ENCODE peak calls at places on chromosomes 4 and X, in six cellular contexts. J is mammary epithelial cell, U is MG63, E is fibroblast of lung, Z is lower lobe of right lung, W is heart right ventricle. G is an unnamed sample.
A peak's percentile ranks its signal among the peaks of the same experiment; 100 is the strongest.

GRCh38 chrX:32868524-32868895 is 342.8 kb downstream of the DMD start:
- DNase-seq in U (no peak), E (no peak), Z (no peak), W (no peak), J (no peak), G (no peak)

GRCh38 chr4:163173713-163174112 is 7.0 kb upstream of the NAF1 start:
- DNase-seq in E (no peak), Z (no peak), U (no peak), J (no peak), W (no peak), G (no peak)

GRCh38 chr4:160492181-160492580 is 1389.3 kb downstream of the RAPGEF2 start:
- DNase-seq in U (no peak), W (no peak), E (no peak), Z (no peak), J (no peak), G (no peak)

GRCh38 chrX:113644426-113644825 is 803.8 kb upstream of the AMOT start:
- DNase-seq in U (no peak), W (no peak), E (no peak), J (peak; percentile 52), Z (no peak), G (no peak)

GRCh38 chrX:154057790-154058189 is 38.1 kb upstream of the IRAK1 start:
- DNase-seq in W (no peak), J (no peak), E (no peak), Z (no peak), U (no peak), G (no peak)

GRCh38 chr4:76585897-76586360 is 150.9 kb downstream of the SHROOM3 start:
- DNase-seq in Z (peak; percentile 92), E (no peak), J (peak; percentile 95), W (peak; percentile 77), U (peak; percentile 29), G (peak; percentile 79)

GRCh38 chr4:8939160-8939855 is 67.7 kb upstream of the HMX1 start:
- DNase-seq in J (no peak), Z (no peak), E (no peak), U (no peak), W (no peak), G (no peak)

GRCh38 chr4:123524958-123525628 is 128.5 kb downstream of the SPRY1 start:
- DNase-seq in J (no peak), E (peak; percentile 81), Z (no peak), U (no peak), W (no peak), G (no peak)

GRCh38 chr4:13378973-13379759 is 105.0 kb downstream of the RAB28 start:
- DNase-seq in J (no peak), W (no peak), E (no peak), U (no peak), Z (no peak), G (no peak)

GRCh38 chrX:34656842-34657780 is at the start of gene TMEM47:
- DNase-seq in W (peak; percentile 73), E (peak; percentile 72), U (peak; percentile 77), J (peak; percentile 69), Z (peak; percentile 72), G (peak; percentile 80)

GRCh38 chr4:71857713-71858451 is 74.0 kb upstream of the GC start:
- DNase-seq in W (no peak), Z (no peak), E (no peak), U (no peak), J (no peak), G (no peak)

GRCh38 chrX:23826653-23827052 is 43.7 kb downstream of the SAT1 start:
- DNase-seq in E (no peak), J (no peak), W (no peak), Z (no peak), U (no peak), G (no peak)

DNA sequence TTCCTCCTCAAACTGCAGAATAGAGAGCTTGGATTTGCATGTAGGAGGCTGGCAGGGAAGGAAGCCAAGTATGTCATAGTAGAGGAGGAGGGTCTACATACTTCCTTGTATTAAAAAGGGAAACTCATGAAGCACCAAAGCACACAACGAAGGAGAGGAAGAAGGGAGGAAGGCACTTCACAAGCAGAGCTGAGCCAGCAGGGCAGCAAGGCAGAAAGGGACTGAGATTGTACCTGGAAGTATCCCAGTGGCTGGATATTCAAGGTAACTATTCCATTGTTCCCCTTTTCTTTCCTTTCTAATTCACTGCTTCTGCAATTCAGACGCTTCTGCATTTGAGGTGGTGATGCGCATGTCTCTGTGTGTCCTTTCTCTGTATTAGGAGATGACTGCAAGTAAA is 54.8 kb downstream of the UBQLN2 start:
- DNase-seq in W (no peak), U (no peak), J (no peak), E (no peak), Z (no peak), G (no peak)
- H3K9me3 ChIP-seq in W (no peaks in the 10 kb centered on the region), U (no peaks in the 10 kb centered on the region), J (no peaks in the 10 kb centered on the region), E (no peaks in the 10 kb centered on the region), Z (no peaks in the 10 kb centered on the region), G (no peaks in the 10 kb centered on the region)

DNA sequence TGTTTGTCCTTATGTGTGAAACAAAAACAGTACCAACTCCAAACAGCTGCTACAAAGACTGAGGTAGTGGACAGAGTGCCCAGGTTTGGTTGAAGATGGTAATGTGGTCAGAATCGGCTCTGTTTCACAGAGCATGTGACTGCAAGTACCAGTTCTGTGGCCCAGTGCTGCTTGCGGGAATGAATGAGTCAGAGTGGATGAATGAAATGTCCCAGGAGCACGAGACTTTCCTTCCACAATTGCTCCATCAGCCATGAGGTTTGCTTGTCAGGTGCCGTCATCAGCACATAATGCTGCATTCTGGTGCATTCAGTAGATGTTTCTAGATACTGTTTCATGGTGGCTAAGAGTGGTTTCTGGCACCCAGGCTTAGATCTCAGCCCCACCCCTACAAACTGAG is 84.2 kb downstream of the GPR143 start:
- DNase-seq in J (no peak), Z (no peak), U (no peak), E (peak; percentile 68), W (no peak), G (no peak)
- H3K9me3 ChIP-seq in J (peaks cover 5% of the 10 kb centered on the region), Z (no peaks in the 10 kb centered on the region), U (no peaks in the 10 kb centered on the region), E (no peaks in the 10 kb centered on the region), W (no peaks in the 10 kb centered on the region), G (no peaks in the 10 kb centered on the region)

GRCh38 chr4:26441771-26442170 is 48.5 kb downstream of the CCKAR start:
- DNase-seq in U (no peak), W (no peak), J (no peak), E (no peak), Z (no peak), G (no peak)

GRCh38 chr4:26451597-26451996 is 38.7 kb downstream of the CCKAR start:
- DNase-seq in U (no peak), W (no peak), Z (no peak), E (no peak), J (no peak), G (no peak)

GRCh38 chr4:26452565-26453531 is 37.4 kb downstream of the CCKAR start:
- DNase-seq in J (no peak), Z (no peak), E (no peak), U (no peak), W (no peak), G (no peak)

DNA sequence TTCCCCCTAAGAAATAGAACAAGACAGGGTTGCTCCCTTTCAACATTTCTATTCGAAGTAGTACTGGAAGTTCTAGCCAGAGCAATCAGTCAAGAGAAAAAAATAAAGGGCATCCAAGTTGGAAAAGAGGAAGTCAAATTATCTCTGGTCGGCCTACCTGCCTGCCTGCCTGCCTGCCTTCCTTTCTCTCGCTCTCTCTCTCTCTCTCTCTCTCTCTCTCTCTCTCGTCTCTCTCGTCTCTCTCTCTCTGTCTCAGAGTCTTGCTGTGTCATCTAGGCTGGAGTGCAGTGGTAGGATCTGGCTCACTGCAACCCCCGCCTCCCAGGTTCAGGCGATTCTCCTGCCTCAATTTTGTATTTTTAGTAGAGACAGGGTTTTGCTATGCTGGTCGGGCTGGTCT is 42.9 kb downstream of the CCKAR start:
- DNase-seq in E (no peak), U (no peak), Z (no peak), W (no peak), J (no peak), G (no peak)
- H3K9me3 ChIP-seq in E (no peaks in the 10 kb centered on the region), U (peaks cover 9% of the 10 kb centered on the region), Z (no peaks in the 10 kb centered on the region), W (peaks cover 14% of the 10 kb centered on the region), J (no peaks in the 10 kb centered on the region), G (no peaks in the 10 kb centered on the region)

DNA sequence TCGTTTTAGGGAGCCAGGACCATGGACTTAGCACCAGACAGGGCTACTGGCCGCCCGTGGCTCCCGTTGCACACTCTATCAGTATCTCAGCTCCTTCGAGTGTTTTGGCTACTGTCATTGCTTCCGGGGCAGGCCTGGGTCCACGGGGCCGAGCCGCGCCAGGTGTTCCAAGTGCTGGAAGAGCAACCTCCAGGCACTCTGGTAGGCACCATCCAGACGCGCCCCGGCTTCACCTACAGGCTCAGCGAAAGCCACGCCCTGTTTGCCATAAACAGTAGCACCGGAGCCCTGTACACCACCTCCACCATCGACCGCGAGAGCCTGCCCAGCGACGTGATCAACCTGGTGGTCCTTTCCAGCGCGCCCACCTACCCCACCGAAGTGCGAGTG is 1.6 kb downstream of the FAT4 start:
- DNase-seq in Z (peak; percentile 65), J (no peak), E (no peak), W (peak; percentile 33), U (peak; percentile 31), G (peak; percentile 47)
- H3K9me3 ChIP-seq in Z (no peaks in the 10 kb centered on the region), J (no peaks in the 10 kb centered on the region), E (no peaks in the 10 kb centered on the region), W (no peaks in the 10 kb centered on the region), U (no peaks in the 10 kb centered on the region), G (no peaks in the 10 kb centered on the region)

DNA sequence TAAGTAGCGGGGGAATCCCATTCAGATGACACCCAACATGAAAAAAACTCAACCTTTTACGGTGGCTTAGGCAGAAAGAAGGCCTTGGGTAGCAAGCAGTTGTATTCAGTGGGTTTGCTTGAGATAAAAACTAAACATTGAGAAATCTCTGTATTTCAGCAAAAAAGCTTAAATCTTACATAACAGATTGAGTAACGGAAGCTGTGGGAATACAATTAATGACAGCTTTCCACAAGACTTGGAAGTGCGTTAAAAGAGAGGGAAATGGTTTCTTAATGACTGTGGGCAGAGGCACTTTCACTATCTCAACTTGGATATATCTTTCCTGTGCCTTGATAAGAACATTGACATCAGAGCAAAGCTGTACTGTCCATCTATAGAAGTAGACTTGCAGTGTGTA is 418.5 kb upstream of the HS3ST1 start:
- DNase-seq in E (peak; percentile 23), U (no peak), J (no peak), W (no peak), Z (no peak), G (no peak)
- H3K9me3 ChIP-seq in E (no peaks in the 10 kb centered on the region), U (no peaks in the 10 kb centered on the region), J (no peaks in the 10 kb centered on the region), W (no peaks in the 10 kb centered on the region), Z (no peaks in the 10 kb centered on the region), G (no peaks in the 10 kb centered on the region)

DNA sequence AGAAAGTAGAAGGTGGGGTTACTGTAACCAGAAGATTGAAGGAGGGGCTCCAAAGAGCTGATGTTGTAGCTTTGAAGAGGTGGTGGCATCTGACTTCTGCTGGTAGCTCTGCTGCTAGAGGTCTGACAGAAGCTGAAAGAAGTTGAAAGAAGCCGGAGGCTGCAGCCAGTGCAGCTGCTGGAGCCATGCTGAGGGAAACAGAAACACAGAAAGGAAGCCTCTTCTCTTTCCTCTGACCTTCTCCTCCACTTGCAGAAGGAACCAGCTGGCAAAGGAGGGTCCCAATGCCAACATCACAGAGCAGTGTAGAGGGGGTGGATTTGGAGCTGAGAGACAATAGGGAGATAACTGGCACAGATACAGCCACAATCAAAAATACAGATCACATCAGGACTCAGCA is 89.3 kb upstream of the HHIP start:
- DNase-seq in Z (no peak), W (no peak), E (no peak), U (no peak), J (no peak), G (no peak)
- H3K9me3 ChIP-seq in Z (no peaks in the 10 kb centered on the region), W (no peaks in the 10 kb centered on the region), E (no peaks in the 10 kb centered on the region), U (no peaks in the 10 kb centered on the region), J (no peaks in the 10 kb centered on the region), G (no peaks in the 10 kb centered on the region)

GRCh38 chrX:76550016-76550415 is 122.5 kb downstream of the MAGEE1 start:
- DNase-seq in J (no peak), W (no peak), Z (no peak), U (no peak), E (no peak), G (no peak)
- H3K9me3 ChIP-seq in J (peaks cover 6% of the 10 kb centered on the region), W (peaks cover 9% of the 10 kb centered on the region), Z (no peaks in the 10 kb centered on the region), U (no peaks in the 10 kb centered on the region), E (no peaks in the 10 kb centered on the region), G (peaks cover 14% of the 10 kb centered on the region)

GRCh38 chrX:2523911-2524310 is 23.1 kb upstream of the DHRSX start:
- DNase-seq in J (no peak), W (no peak), Z (no peak), U (no peak), E (no peak), G (no peak)
- H3K9me3 ChIP-seq in J (peaks cover 5% of the 10 kb centered on the region), W (no peaks in the 10 kb centered on the region), Z (no peaks in the 10 kb centered on the region), U (no peaks in the 10 kb centered on the region), E (no peaks in the 10 kb centered on the region), G (no peaks in the 10 kb centered on the region)